ENCODE peak calls at places on chromosomes 2 and 18, in six cellular contexts. One of them, this sample, is unnamed. For H4K20me1 and H3K4me1, the result is how much of the 10 kb centered on the place peaks cover.

GRCh38 chr2:85872536-85873161 is 16.1 kb downstream of the ST3GAL5 start:
- DNase-seq in K562: no peak
- DNase-seq in HepG2: no peak
- DNase-seq in HCT116: no peak
- DNase-seq in H1: no peak
- DNase-seq in GM12878: no peak
- DNase-seq in this sample: no peak

GRCh38 chr2:234003972-234004617 is 46.4 kb upstream of the SPP2 start:
- DNase-seq in K562: no peak
- DNase-seq in HepG2: no peak
- DNase-seq in HCT116: peak
- DNase-seq in H1: no peak
- DNase-seq in GM12878: no peak
- DNase-seq in this sample: no peak

GRCh38 chr2:64491426-64491825 is 32.7 kb upstream of the AFTPH start:
- DNase-seq in K562: no peak
- DNase-seq in GM12878: no peak
- DNase-seq in H1: no peak
- DNase-seq in HCT116: no peak
- DNase-seq in HepG2: no peak
- DNase-seq in this sample: no peak

GRCh38 chr2:96241901-96242611 is 23.7 kb downstream of the TMEM127 start:
- DNase-seq in GM12878: peak
- DNase-seq in K562: no peak
- DNase-seq in HepG2: no peak
- DNase-seq in H1: no peak
- DNase-seq in HCT116: no peak
- DNase-seq in this sample: no peak

GRCh38 chr18:48892146-48892855 is 58.5 kb downstream of the SMAD7 start:
- DNase-seq in K562: no peak
- DNase-seq in HCT116: no peak
- DNase-seq in GM12878: no peak
- DNase-seq in H1: no peak
- DNase-seq in HepG2: no peak
- DNase-seq in this sample: no peak

GRCh38 chr2:105800036-105800755 is 55.5 kb downstream of the NCK2 start:
- DNase-seq in K562: no peak
- DNase-seq in GM12878: no peak
- DNase-seq in H1: no peak
- DNase-seq in HCT116: no peak
- DNase-seq in HepG2: peak
- DNase-seq in this sample: no peak

GRCh38 chr2:215699698-215700407 is 264.0 kb upstream of the FN1 start:
- DNase-seq in H1: no peak
- DNase-seq in K562: no peak
- DNase-seq in GM12878: no peak
- DNase-seq in HCT116: no peak
- DNase-seq in HepG2: no peak
- DNase-seq in this sample: no peak

GRCh38 chr2:236938126-236938525 is 147.6 kb upstream of the COPS8 start:
- DNase-seq in H1: no peak
- DNase-seq in HepG2: no peak
- DNase-seq in K562: no peak
- DNase-seq in GM12878: no peak
- DNase-seq in HCT116: no peak
- DNase-seq in this sample: no peak

GRCh38 chr2:171712051-171712450 is 24.8 kb downstream of the DYNC1I2 start:
- DNase-seq in K562: no peak
- DNase-seq in HepG2: no peak
- DNase-seq in HCT116: no peak
- DNase-seq in H1: no peak
- DNase-seq in GM12878: no peak
- DNase-seq in this sample: no peak

GRCh38 chr2:20501974-20502373 is 55.1 kb downstream of the RHOB start:
- DNase-seq in K562: no peak
- DNase-seq in H1: no peak
- DNase-seq in HCT116: no peak
- DNase-seq in HepG2: no peak
- DNase-seq in GM12878: no peak
- DNase-seq in this sample: no peak

GRCh38 chr2:10375570-10376266 is 72.4 kb downstream of the ODC1 start:
- DNase-seq in HepG2: no peak
- DNase-seq in K562: no peak
- DNase-seq in H1: no peak
- DNase-seq in GM12878: no peak
- DNase-seq in HCT116: no peak
- DNase-seq in this sample: no peak

GRCh38 chr2:205957452-205958154 is 128.4 kb downstream of the INO80D start:
- DNase-seq in HepG2: no peak
- DNase-seq in K562: no peak
- DNase-seq in H1: no peak
- DNase-seq in HCT116: no peak
- DNase-seq in GM12878: no peak
- DNase-seq in this sample: no peak

GRCh38 chr2:8572712-8573233 is 109.1 kb upstream of the ID2 start:
- DNase-seq in GM12878: no peak
- DNase-seq in H1: no peak
- DNase-seq in HepG2: no peak
- DNase-seq in K562: no peak
- DNase-seq in HCT116: no peak
- DNase-seq in this sample: no peak

GRCh38 chr2:235433860-235434259 is 60.0 kb upstream of the AGAP1 start:
- DNase-seq in H1: no peak
- DNase-seq in K562: no peak
- DNase-seq in GM12878: no peak
- DNase-seq in HCT116: no peak
- DNase-seq in HepG2: peak
- DNase-seq in this sample: no peak

GRCh38 chr18:48318481-48318880 is 90.7 kb downstream of the ZBTB7C start:
- DNase-seq in GM12878: no peak
- DNase-seq in H1: no peak
- DNase-seq in HCT116: no peak
- DNase-seq in K562: no peak
- DNase-seq in HepG2: no peak
- DNase-seq in this sample: no peak

GRCh38 chr2:213156682-213157081 is 5.3 kb upstream of the IKZF2 start:
- DNase-seq in HCT116: no peak
- DNase-seq in HepG2: no peak
- DNase-seq in GM12878: no peak
- DNase-seq in K562: no peak
- DNase-seq in H1: no peak
- DNase-seq in this sample: no peak

GRCh38 chr2:38301340-38301968 is 75.6 kb downstream of the ATL2 start:
- DNase-seq in HepG2: no peak
- DNase-seq in HCT116: no peak
- DNase-seq in K562: no peak
- DNase-seq in GM12878: peak
- DNase-seq in H1: no peak
- DNase-seq in this sample: no peak

GRCh38 chr2:96895709-96896651 is 26.1 kb upstream of the SEMA4C start:
- DNase-seq in H1: no peak
- DNase-seq in K562: peak
- DNase-seq in GM12878: no peak
- DNase-seq in HepG2: no peak
- DNase-seq in HCT116: no peak
- DNase-seq in this sample: no peak

GRCh38 chr2:241314181-241314932 is 1.1 kb downstream of the HDLBP start:
- DNase-seq in HepG2: peak
- DNase-seq in GM12878: no peak
- DNase-seq in K562: no peak
- DNase-seq in H1: no peak
- DNase-seq in HCT116: peak
- DNase-seq in this sample: no peak

DNA sequence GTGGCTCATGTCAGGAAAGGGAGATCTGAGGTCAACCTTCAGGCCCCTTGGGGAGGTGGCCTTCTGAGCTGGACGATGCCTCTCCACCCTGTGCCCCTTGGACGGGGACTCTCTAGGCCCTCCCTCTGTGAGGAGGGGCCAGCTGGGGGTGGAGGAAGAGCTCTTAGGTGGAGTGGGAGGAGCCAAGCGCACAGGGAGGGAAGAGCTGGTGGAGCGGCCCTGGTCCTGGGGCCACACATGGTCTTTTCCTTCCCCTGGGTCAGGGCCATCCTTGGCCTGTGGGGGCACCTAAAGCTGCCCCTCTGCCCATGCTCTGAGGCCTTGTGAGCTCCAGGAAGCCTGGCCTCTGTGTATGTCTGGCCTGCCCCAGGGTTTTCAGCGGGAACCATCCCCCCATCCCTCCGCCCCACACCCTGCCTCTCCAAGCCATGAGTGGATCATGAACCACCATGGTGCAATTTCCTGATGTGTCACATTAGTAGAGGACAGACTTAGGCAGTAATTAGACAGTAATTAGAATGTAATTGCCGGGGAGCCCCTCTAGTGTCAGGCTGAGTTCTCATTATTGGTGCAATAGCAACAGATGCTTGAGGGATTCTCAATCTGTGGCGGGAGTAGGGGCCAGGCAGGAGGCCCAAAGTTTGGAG is 63.0 kb downstream of the GLI2 start:
- DNase-seq in HepG2: no peak
- DNase-seq in K562: peak
- DNase-seq in HCT116: no peak
- DNase-seq in GM12878: no peak
- DNase-seq in H1: no peak
- DNase-seq in this sample: no peak
- TF ChIP-seq YY1 in HepG2: no peak
- TF ChIP-seq YY1 in K562: no peak
- TF ChIP-seq YY1 in HCT116: no peak
- TF ChIP-seq YY1 in GM12878: no peak
- TF ChIP-seq YY1 in H1: no peak
- TF ChIP-seq YY1 in this sample: no peak

GRCh38 chr2:101736233-101736632 is 38.7 kb downstream of the MAP4K4 start:
- DNase-seq in K562: no peak
- DNase-seq in GM12878: no peak
- DNase-seq in HepG2: no peak
- DNase-seq in HCT116: no peak
- DNase-seq in H1: no peak
- DNase-seq in this sample: no peak

GRCh38 chr2:101735166-101735533 is 37.6 kb downstream of the MAP4K4 start:
- DNase-seq in HepG2: no peak
- DNase-seq in HCT116: no peak
- DNase-seq in H1: no peak
- DNase-seq in GM12878: no peak
- DNase-seq in K562: no peak
- DNase-seq in this sample: no peak

GRCh38 chr2:101732773-101733256 is 35.3 kb downstream of the MAP4K4 start:
- DNase-seq in HepG2: no peak
- DNase-seq in HCT116: no peak
- DNase-seq in K562: no peak
- DNase-seq in H1: no peak
- DNase-seq in GM12878: no peak
- DNase-seq in this sample: no peak

GRCh38 chr2:101733257-101733993 is 35.9 kb downstream of the MAP4K4 start:
- DNase-seq in HepG2: peak
- DNase-seq in GM12878: no peak
- DNase-seq in K562: no peak
- DNase-seq in HCT116: no peak
- DNase-seq in H1: no peak
- DNase-seq in this sample: no peak

DNA sequence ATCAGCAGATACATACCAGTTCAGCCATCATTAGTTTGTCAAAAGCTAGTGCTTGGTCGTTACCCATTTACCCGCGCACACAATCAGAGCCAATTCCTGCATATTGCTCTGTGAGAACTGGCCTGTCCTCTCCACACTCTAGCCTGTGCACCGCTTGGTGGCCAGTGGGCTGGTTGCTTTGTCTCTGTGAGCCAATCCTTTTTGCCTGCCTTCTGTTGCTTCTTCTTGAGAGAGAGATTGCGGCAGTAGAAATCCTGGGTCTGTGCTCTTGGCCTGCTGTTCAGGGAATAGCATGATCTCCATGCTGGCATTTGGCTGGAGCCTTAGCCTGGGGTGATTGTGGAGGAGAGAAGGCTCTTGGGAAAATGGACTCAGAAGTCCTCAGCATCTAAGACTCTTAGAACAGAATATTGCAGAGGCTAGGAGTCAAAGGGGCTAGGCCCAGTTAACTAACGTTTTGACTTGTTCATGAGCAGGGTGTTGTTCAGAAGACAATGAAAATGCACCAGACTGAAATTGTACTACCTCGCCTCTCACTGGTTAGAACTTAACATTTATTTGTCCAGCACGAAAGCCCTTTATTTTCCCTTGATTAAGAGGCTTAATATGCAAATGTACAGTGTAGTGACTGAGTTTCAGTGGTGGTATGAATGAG is 37.1 kb downstream of the MAP4K4 start:
- DNase-seq in K562: no peak
- DNase-seq in GM12878: no peak
- DNase-seq in HCT116: no peak
- DNase-seq in HepG2: no peak
- DNase-seq in H1: no peak
- DNase-seq in this sample: no peak
- H4K20me1 ChIP-seq in K562: under half
- H4K20me1 ChIP-seq in GM12878: under half
- H4K20me1 ChIP-seq in HCT116: under half
- H4K20me1 ChIP-seq in HepG2: half or more
- H4K20me1 ChIP-seq in H1: under half
- H4K20me1 ChIP-seq in this sample: half or more

GRCh38 chr2:127058246-127058580 is 48.7 kb downstream of the BIN1 start:
- DNase-seq in HepG2: no peak
- DNase-seq in GM12878: no peak
- DNase-seq in HCT116: no peak
- DNase-seq in K562: peak
- DNase-seq in H1: no peak
- DNase-seq in this sample: no peak
- H3K4me1 ChIP-seq in HepG2: under half
- H3K4me1 ChIP-seq in GM12878: under half
- H3K4me1 ChIP-seq in HCT116: under half
- H3K4me1 ChIP-seq in K562: under half
- H3K4me1 ChIP-seq in H1: under half
- H3K4me1 ChIP-seq in this sample: under half

GRCh38 chr2:197445746-197446145 is 7.6 kb upstream of the COQ10B start:
- DNase-seq in H1: no peak
- DNase-seq in GM12878: no peak
- DNase-seq in K562: no peak
- DNase-seq in HepG2: no peak
- DNase-seq in HCT116: no peak
- DNase-seq in this sample: no peak
- TF ChIP-seq YY1 in H1: no peak
- TF ChIP-seq YY1 in GM12878: no peak
- TF ChIP-seq YY1 in K562: no peak
- TF ChIP-seq YY1 in HepG2: no peak
- TF ChIP-seq YY1 in HCT116: no peak
- TF ChIP-seq YY1 in this sample: no peak

DNA sequence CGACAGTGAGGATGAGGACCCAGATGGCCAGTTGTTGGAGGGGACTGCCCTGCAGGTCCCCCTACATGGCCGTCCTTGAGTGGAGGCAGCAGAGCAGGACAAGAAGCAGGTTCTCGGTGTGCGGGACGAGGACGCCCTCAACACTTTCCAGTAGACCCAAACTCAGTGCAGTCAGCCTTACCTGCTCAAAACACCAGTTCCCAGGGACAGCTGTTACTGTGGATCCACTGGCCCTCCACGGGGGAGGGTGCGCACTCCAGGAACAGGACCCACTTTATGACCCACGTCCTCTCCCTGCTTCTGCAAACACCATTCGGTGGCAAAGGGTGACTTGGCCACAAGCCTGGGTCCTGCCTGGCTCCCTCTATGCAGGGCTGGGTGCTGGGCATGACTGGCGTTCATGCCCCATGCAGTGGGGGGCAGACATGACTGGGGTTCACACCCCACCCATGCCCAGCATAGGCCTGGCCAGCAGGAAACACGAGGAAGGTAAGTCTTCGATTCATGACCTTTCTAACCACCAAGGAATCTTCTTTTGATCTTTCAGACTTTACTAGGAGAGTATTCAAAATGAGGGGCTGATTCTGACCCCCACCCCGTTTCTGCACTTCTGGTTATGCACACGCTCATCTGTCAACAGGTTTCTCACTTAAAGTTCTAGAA is 233.7 kb downstream of the HDAC4 start:
- DNase-seq in GM12878: no peak
- DNase-seq in HepG2: no peak
- DNase-seq in H1: no peak
- DNase-seq in K562: no peak
- DNase-seq in HCT116: no peak
- DNase-seq in this sample: no peak
- H4K20me1 ChIP-seq in GM12878: under half
- H4K20me1 ChIP-seq in HepG2: under half
- H4K20me1 ChIP-seq in H1: under half
- H4K20me1 ChIP-seq in K562: under half
- H4K20me1 ChIP-seq in HCT116: under half
- H4K20me1 ChIP-seq in this sample: under half

This sample was measured in SK-N-SH.